ENCODE peak calls at places on chromosomes 12 and 14, in ten cellular contexts. L is HFF-Myc; J is activated T-cell treated with anti-CD3 and anti-CD28 coated beads, Interleukin-2, amount 50 U/mL, for 24 hours; P is EH; V is foreskin fibroblast; U is NCI-H460; Z is nephron progenitor cell; O is stimulated activated CD4-positive, alpha-beta T cell treated with anti-CD3 and anti-CD28 coated beads, Interleukin-4, amount 100 ng/mL, for 48 hours; H is fibroblast of pulmonary artery; N is A549. D is an unnamed sample.

GRCh38 chr12:93727195-93727811 is 50.1 kb downstream of the CRADD start:
- DNase-seq in O (no peak), L (no peak), Z (no peak), U (no peak), J (no peak), N (no peak), P (peak; percentile 51), H (no peak), V (peak; percentile 26), D (peak; percentile 12)

GRCh38 chr14:104931771-104932675 is 7.3 kb downstream of the PLD4 start:
- DNase-seq in V (no peak), P (no peak), Z (peak; percentile 37), H (no peak), N (no peak), O (no peak), U (no peak), L (no peak), J (peak; percentile 25), D (peak; percentile 46)

GRCh38 chr14:74913986-74914573 is 9.0 kb downstream of the RPS6KL1 start:
- DNase-seq in V (peak; percentile 69), J (no peak), H (peak; percentile 85), Z (peak; percentile 56), P (peak; percentile 74), U (peak; percentile 53), N (peak; percentile 68), O (no peak), L (peak; percentile 41), D (peak; percentile 86)

GRCh38 chr12:101297661-101298060 is 17.8 kb downstream of the UTP20 start:
- DNase-seq in O (no peak), N (no peak), V (no peak), U (peak; percentile 62), L (no peak), P (no peak), Z (no peak), J (no peak), H (no peak), D (no peak)

GRCh38 chr12:96427269-96427729 is 27.1 kb upstream of the CDK17 start:
- DNase-seq in H (peak; percentile 100), J (no peak), N (peak; percentile 83), L (peak; percentile 100), U (peak; percentile 63), O (no peak), V (peak; percentile 100), Z (no peak), P (peak; percentile 100), D (peak; percentile 24)

GRCh38 chr14:58077621-58078020 is 74.4 kb downstream of the ARMH4 start:
- DNase-seq in U (no peak), J (no peak), O (no peak), L (no peak), Z (no peak), V (no peak), N (no peak), P (peak; percentile 86), H (peak; percentile 27), D (no peak)

GRCh38 chr12:21989819-21990412 is 48.7 kb upstream of the ABCC9 start:
- DNase-seq in U (peak; percentile 17), V (no peak), P (peak; percentile 56), L (no peak), H (peak; percentile 71), N (peak; percentile 39), J (no peak), Z (no peak), O (no peak), D (peak; percentile 53)

GRCh38 chr12:46492471-46493351 is 120.1 kb upstream of the SLC38A2 start:
- DNase-seq in J (no peak), O (no peak), V (peak; percentile 92), U (peak; percentile 91), P (peak; percentile 90), Z (no peak), L (peak; percentile 64), N (peak; percentile 97), H (peak; percentile 94), D (peak; percentile 33)

GRCh38 chr12:52235822-52236291 is 2.8 kb downstream of the KRT7 start:
- DNase-seq in N (peak; percentile 24), V (no peak), H (no peak), L (no peak), O (no peak), J (no peak), P (no peak), Z (no peak), U (no peak), D (no peak)